ENCODE peak calls at places on chromosomes 7 and 10, in seven cellular contexts. V is SK-N-SH, D is OCI-LY7, M is neural progenitor cell, P is PC-3, K is HCT116, C is GM23338. R is an unnamed sample.

GRCh38 chr7:3002631-3003030 is 41.0 kb downstream of the CARD11 start:
- DNase-seq in V (no peak), D (no peak), M (no peak), P (no peak), K (no peak), C (no peak), R (no peak)

GRCh38 chr7:1355568-1356340 is 103.5 kb downstream of the MICALL2 start:
- DNase-seq in V (peak), D (no peak), M (no peak), P (no peak), K (no peak), C (no peak), R (no peak)

GRCh38 chr10:4291995-4292394 is 507.0 kb upstream of the KLF6 start:
- DNase-seq in V (no peak), D (no peak), M (no peak), P (no peak), K (no peak), C (no peak), R (no peak)

GRCh38 chr7:136956671-136957070 is 88.2 kb downstream of the CHRM2 start:
- DNase-seq in V (no peak), D (no peak), M (no peak), P (peak), K (no peak), C (no peak), R (no peak)

GRCh38 chr7:2873146-2873545 is 29.0 kb upstream of the GNA12 start:
- DNase-seq in V (peak), D (no peak), M (no peak), P (peak), K (no peak), C (no peak), R (no peak)

GRCh38 chr10:70714961-70715360 is 42.7 kb downstream of the ADAMTS14 start:
- DNase-seq in V (no peak), D (no peak), M (no peak), P (no peak), K (no peak), C (no peak), R (no peak)

GRCh38 chr10:28445511-28445910 is 87.4 kb upstream of the WAC start:
- DNase-seq in V (no peak), D (no peak), M (peak), P (no peak), K (no peak), C (no peak), R (no peak)

GRCh38 chr10:109106604-109107003 is 816.7 kb downstream of the XPNPEP1 start:
- DNase-seq in V (no peak), D (no peak), M (no peak), P (no peak), K (no peak), C (no peak), R (no peak)

GRCh38 chr7:158078161-158078910 is 509.3 kb downstream of the PTPRN2 start:
- DNase-seq in V (peak), D (no peak), M (no peak), P (no peak), K (no peak), C (no peak), R (no peak)

GRCh38 chr7:142833174-142834027 is 21.5 kb upstream of the EPHB6 start:
- DNase-seq in V (no peak), D (no peak), M (no peak), P (peak), K (no peak), C (no peak), R (no peak)

DNA sequence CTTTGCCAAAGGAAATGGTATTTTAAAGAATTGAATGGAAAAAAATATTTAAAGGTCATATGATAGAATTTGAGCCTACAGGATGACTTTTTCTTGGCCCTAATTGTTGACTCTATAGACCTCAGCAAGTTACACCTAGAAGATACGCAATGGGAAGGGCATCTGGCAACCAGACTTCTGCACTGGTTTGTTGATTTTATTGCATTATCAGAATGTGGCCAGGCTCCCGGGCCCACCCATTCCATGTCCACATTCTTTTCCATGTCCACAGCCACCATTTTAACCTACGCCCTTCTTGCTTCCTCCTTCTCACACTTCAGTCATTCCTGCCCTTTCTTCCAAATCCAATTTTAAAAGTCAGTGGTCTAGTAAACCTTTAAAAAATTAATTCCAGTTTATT is 738.4 kb downstream of the SUGCT start:
- DNase-seq in V (no peak), D (no peak), M (no peak), P (no peak), K (no peak), C (no peak), R (no peak)
- TF ChIP-seq EZH2phosphoT487 in V (no peak), D (no peak), M (no peak), P (no peak), K (no peak), C (no peak), R (no peak)

DNA sequence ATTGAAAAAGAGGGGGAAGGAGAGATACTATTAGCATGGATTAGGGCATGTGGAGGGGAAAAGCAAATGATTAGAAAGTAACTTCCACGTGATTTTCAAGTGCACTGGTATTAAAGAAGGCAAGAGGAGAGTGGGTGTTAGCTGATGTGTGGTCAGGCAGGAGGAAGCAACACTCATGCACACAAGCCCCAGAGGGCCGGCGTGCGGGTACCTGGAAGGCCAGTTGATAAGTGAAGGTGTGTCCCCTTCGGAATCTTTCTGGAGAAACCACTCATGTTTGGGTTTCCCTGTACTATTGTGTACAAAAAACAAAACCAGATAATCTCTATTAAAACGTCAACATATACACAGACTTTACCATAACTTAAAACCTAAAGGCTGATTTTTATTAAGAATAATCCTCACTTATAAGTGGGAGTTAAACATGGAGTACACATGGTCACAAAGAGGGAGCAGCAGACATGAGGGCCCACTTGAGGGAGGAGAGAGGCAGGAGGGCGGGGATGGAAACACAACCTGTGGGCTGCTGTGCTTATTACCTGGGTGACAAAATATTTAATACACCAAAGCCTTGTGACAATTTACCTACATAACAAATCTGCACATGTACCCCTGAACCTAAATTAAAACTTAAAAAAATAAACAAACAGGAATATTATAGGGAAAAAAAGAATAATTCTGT is 98.9 kb downstream of the SVIL start:
- DNase-seq in V (no peak), D (no peak), M (no peak), P (no peak), K (no peak), C (no peak), R (no peak)
- TF ChIP-seq CTCF in V (no peak), D (peak), M (no peak), P (peak), K (no peak), C (peak), R (no peak)

GRCh38 chr10:11533328-11533781 is 78.1 kb downstream of the USP6NL start:
- DNase-seq in V (no peak), D (peak), M (peak), P (no peak), K (no peak), C (peak), R (no peak)
- H3K4me2 ChIP-seq in V (no peak), D (peak), M (no peak), P (no peak), K (no peak), C (no peak), R (no peak)

GRCh38 chr10:113891476-113891875 is 37.0 kb downstream of the NHLRC2 start:
- DNase-seq in V (no peak), D (no peak), M (no peak), P (no peak), K (no peak), C (peak), R (no peak)
- TF ChIP-seq EZH2phosphoT487 in V (no peak), D (no peak), M (no peak), P (no peak), K (no peak), C (no peak), R (no peak)

DNA sequence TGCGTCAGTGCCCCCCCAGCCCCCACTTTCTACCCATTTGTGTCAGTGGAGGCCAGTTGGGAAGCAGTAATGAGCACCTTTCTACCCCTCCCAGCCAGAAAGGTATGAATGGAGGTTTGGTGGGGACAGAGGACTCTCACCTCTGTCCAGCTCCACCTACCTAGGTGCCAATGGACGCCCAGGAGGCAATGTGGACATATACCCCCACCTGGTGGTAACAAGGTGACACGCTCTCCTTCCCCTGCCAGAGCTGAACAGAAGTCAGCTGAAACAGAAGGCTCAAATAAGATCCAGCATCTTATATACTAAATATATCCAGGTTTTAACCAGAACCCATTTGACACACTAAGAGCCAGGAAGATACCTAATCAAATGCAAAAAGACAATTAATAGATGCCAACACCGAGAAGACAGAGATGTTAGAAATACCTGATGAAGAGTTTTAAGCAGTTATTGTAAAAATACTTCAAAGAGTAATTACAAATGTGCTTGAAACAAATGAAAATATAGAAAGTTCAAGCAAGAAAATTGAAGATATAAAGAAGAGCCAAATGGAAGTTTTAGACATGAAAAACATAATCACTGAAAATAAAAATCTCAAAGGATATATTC is 18.4 kb upstream of the SORCS3 start:
- DNase-seq in V (peak), D (peak), M (peak), P (peak), K (peak), C (peak), R (peak)
- TF ChIP-seq CTCF in V (peak), D (peak), M (peak), P (peak), K (peak), C (peak), R (peak)

GRCh38 chr10:95399167-95399566 is 108.4 kb upstream of the PDLIM1 start:
- DNase-seq in V (no peak), D (no peak), M (no peak), P (no peak), K (no peak), C (no peak), R (no peak)

GRCh38 chr10:95394161-95394880 is 103.5 kb upstream of the PDLIM1 start:
- DNase-seq in V (no peak), D (no peak), M (no peak), P (peak), K (peak), C (no peak), R (no peak)

GRCh38 chr10:95395947-95396449 is 105.2 kb upstream of the PDLIM1 start:
- DNase-seq in V (no peak), D (no peak), M (no peak), P (peak), K (no peak), C (no peak), R (no peak)

GRCh38 chr10:95400789-95401188 is 110.0 kb upstream of the PDLIM1 start:
- DNase-seq in V (no peak), D (no peak), M (no peak), P (no peak), K (no peak), C (no peak), R (no peak)

DNA sequence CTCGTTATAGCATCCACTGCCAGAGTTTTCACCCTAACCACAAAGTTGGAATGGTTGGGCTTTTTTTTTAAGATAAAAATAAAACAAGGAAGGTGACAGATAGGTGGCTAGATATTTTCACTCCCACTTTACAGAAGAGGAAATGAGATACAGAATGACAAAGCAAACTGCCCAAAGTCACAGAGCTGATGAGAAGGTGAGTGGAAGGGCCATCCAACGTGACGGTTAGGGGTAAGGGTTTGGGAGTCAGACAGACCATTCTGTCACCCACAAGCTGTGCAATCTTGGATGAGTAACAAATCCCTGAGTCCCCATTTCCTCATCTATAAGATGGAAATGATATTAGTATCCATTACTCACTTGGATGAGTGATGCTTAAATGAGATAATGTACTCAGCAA is 106.9 kb upstream of the PDLIM1 start:
- DNase-seq in V (no peak), D (no peak), M (no peak), P (no peak), K (no peak), C (no peak), R (no peak)
- H3K4me2 ChIP-seq in V (no peak), D (no peak), M (no peak), P (no peak), K (no peak), C (no peak), R (no peak)